ENCODE peak calls at places on chromosomes 7 and 10, in ten cellular contexts. One of them, this sample, is unnamed. For H3K36me3, the result is how much of the 10 kb centered on the place peaks cover.

GRCh38 chr7:12490105-12490688 is 80.3 kb upstream of the SCIN start:
- DNase-seq in heart right ventricle: no peak
- DNase-seq in astrocyte: peak
- DNase-seq in GM23338: peak
- DNase-seq in osteoblast: no peak
- DNase-seq in transverse colon: no peak
- DNase-seq in ovary: no peak
- DNase-seq in body of pancreas: no peak
- DNase-seq in adrenal gland: no peak
- DNase-seq in endodermal cell: no peak
- DNase-seq in this sample: peak

GRCh38 chr10:123967626-123968243 is 76.1 kb upstream of the CPXM2 start:
- DNase-seq in heart right ventricle: peak
- DNase-seq in astrocyte: peak
- DNase-seq in GM23338: peak
- DNase-seq in osteoblast: peak
- DNase-seq in transverse colon: peak
- DNase-seq in ovary: peak
- DNase-seq in body of pancreas: peak
- DNase-seq in adrenal gland: peak
- DNase-seq in endodermal cell: peak
- DNase-seq in this sample: peak

GRCh38 chr10:75717126-75717916 is 285.9 kb downstream of the LRMDA start:
- DNase-seq in heart right ventricle: no peak
- DNase-seq in astrocyte: no peak
- DNase-seq in GM23338: no peak
- DNase-seq in osteoblast: peak
- DNase-seq in transverse colon: no peak
- DNase-seq in ovary: no peak
- DNase-seq in body of pancreas: no peak
- DNase-seq in adrenal gland: no peak
- DNase-seq in endodermal cell: no peak
- DNase-seq in this sample: no peak

GRCh38 chr7:156074982-156075615 is 262.8 kb upstream of the SHH start:
- DNase-seq in heart right ventricle: no peak
- DNase-seq in astrocyte: no peak
- DNase-seq in GM23338: peak
- DNase-seq in osteoblast: no peak
- DNase-seq in transverse colon: no peak
- DNase-seq in ovary: no peak
- DNase-seq in body of pancreas: no peak
- DNase-seq in adrenal gland: no peak
- DNase-seq in endodermal cell: no peak
- DNase-seq in this sample: peak

GRCh38 chr10:128286413-128287097 is 160.3 kb upstream of the MKI67 start:
- DNase-seq in heart right ventricle: no peak
- DNase-seq in astrocyte: no peak
- DNase-seq in GM23338: peak
- DNase-seq in osteoblast: no peak
- DNase-seq in transverse colon: no peak
- DNase-seq in ovary: no peak
- DNase-seq in body of pancreas: no peak
- DNase-seq in adrenal gland: no peak
- DNase-seq in endodermal cell: peak
- DNase-seq in this sample: peak

GRCh38 chr10:96225119-96225518 is 46.2 kb downstream of the BLNK start:
- DNase-seq in heart right ventricle: no peak
- DNase-seq in astrocyte: no peak
- DNase-seq in GM23338: no peak
- DNase-seq in osteoblast: no peak
- DNase-seq in transverse colon: no peak
- DNase-seq in ovary: no peak
- DNase-seq in body of pancreas: peak
- DNase-seq in adrenal gland: no peak
- DNase-seq in endodermal cell: no peak
- DNase-seq in this sample: no peak

GRCh38 chr7:17434841-17435692 is 136.6 kb downstream of the AHR start:
- DNase-seq in heart right ventricle: no peak
- DNase-seq in astrocyte: no peak
- DNase-seq in GM23338: no peak
- DNase-seq in osteoblast: no peak
- DNase-seq in transverse colon: no peak
- DNase-seq in ovary: no peak
- DNase-seq in body of pancreas: no peak
- DNase-seq in adrenal gland: no peak
- DNase-seq in endodermal cell: no peak
- DNase-seq in this sample: no peak

GRCh38 chr10:46240684-46241565 is 45.9 kb upstream of the ANTXRL start:
- DNase-seq in heart right ventricle: no peak
- DNase-seq in astrocyte: no peak
- DNase-seq in GM23338: no peak
- DNase-seq in osteoblast: no peak
- DNase-seq in transverse colon: no peak
- DNase-seq in ovary: no peak
- DNase-seq in body of pancreas: no peak
- DNase-seq in adrenal gland: no peak
- DNase-seq in endodermal cell: no peak
- DNase-seq in this sample: no peak

GRCh38 chr10:91799580-91799975 is 1.4 kb downstream of the TNKS2 start:
- DNase-seq in heart right ventricle: no peak
- DNase-seq in astrocyte: peak
- DNase-seq in GM23338: no peak
- DNase-seq in osteoblast: no peak
- DNase-seq in transverse colon: no peak
- DNase-seq in ovary: no peak
- DNase-seq in body of pancreas: no peak
- DNase-seq in adrenal gland: no peak
- DNase-seq in endodermal cell: no peak
- DNase-seq in this sample: no peak
- H3K4me3 ChIP-seq in heart right ventricle: peak
- H3K4me3 ChIP-seq in astrocyte: peak
- H3K4me3 ChIP-seq in GM23338: peak
- H3K4me3 ChIP-seq in osteoblast: peak
- H3K4me3 ChIP-seq in transverse colon: peak
- H3K4me3 ChIP-seq in ovary: peak
- H3K4me3 ChIP-seq in body of pancreas: peak
- H3K4me3 ChIP-seq in adrenal gland: peak
- H3K4me3 ChIP-seq in endodermal cell: peak
- H3K4me3 ChIP-seq in this sample: peak

GRCh38 chr7:100691676-100692577 is 2.1 kb downstream of the GIGYF1 start:
- DNase-seq in heart right ventricle: peak
- DNase-seq in astrocyte: peak
- DNase-seq in GM23338: peak
- DNase-seq in osteoblast: peak
- DNase-seq in transverse colon: peak
- DNase-seq in ovary: peak
- DNase-seq in body of pancreas: peak
- DNase-seq in adrenal gland: peak
- DNase-seq in endodermal cell: peak
- DNase-seq in this sample: peak

GRCh38 chr7:100687261-100687660 is 6.8 kb downstream of the GIGYF1 start:
- DNase-seq in heart right ventricle: no peak
- DNase-seq in astrocyte: no peak
- DNase-seq in GM23338: no peak
- DNase-seq in osteoblast: peak
- DNase-seq in transverse colon: no peak
- DNase-seq in ovary: no peak
- DNase-seq in body of pancreas: no peak
- DNase-seq in adrenal gland: no peak
- DNase-seq in endodermal cell: no peak
- DNase-seq in this sample: peak

GRCh38 chr7:100688593-100688860 is 5.5 kb downstream of the GIGYF1 start:
- DNase-seq in heart right ventricle: no peak
- DNase-seq in astrocyte: no peak
- DNase-seq in GM23338: no peak
- DNase-seq in osteoblast: peak
- DNase-seq in transverse colon: no peak
- DNase-seq in ovary: no peak
- DNase-seq in body of pancreas: no peak
- DNase-seq in adrenal gland: no peak
- DNase-seq in endodermal cell: no peak
- DNase-seq in this sample: peak

GRCh38 chr7:100687740-100688592 is 6.1 kb downstream of the GIGYF1 start:
- DNase-seq in heart right ventricle: no peak
- DNase-seq in astrocyte: no peak
- DNase-seq in GM23338: no peak
- DNase-seq in osteoblast: peak
- DNase-seq in transverse colon: no peak
- DNase-seq in ovary: no peak
- DNase-seq in body of pancreas: no peak
- DNase-seq in adrenal gland: peak
- DNase-seq in endodermal cell: no peak
- DNase-seq in this sample: peak

DNA sequence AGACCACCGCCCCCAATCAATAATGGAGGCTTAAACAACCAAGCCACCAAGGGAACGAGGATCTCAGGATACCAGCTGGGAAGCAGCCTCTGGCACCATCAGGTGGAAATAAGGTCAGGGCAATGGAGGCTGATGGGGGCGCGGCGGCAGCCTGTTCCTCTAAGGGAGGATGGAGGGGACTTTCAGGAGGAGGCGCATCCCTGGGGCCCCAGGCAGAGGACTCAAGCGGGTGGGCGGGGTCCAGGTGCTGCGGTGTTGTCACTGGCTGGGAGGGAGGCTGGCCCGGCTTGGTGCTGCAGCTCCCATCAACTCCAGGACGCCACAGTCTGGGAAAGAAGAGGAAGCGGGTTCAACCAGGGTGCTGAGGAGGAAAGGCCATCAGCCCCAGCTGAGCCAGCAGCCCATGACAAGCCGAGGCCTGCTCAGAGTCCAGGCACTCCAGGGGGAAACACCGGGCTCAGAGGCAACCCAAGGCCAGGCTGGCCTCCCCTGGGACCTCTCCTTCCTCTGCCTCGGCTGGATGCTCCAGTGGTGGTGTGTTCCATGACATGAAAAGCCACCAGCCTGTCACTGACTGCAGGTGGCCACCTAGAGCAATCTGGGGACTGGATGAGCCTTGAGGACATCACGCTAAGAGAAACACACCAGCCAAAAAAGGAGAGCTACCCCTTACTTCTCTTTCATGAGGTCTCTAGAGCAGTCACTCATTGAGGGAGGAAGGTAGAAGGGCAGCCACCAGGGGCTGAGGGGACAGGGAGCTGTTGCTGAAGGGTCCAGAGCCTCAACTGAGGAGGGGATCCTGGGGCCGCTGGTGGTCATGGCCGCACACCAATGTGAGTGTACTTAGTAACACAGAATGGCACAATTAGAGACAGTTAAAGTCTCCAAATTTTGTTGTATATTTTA is 4.6 kb downstream of the GIGYF1 start:
- DNase-seq in heart right ventricle: no peak
- DNase-seq in astrocyte: no peak
- DNase-seq in GM23338: peak
- DNase-seq in osteoblast: peak
- DNase-seq in transverse colon: no peak
- DNase-seq in ovary: no peak
- DNase-seq in body of pancreas: no peak
- DNase-seq in adrenal gland: peak
- DNase-seq in endodermal cell: no peak
- DNase-seq in this sample: peak
- H3K36me3 ChIP-seq in heart right ventricle: under half
- H3K36me3 ChIP-seq in astrocyte: under half
- H3K36me3 ChIP-seq in GM23338: under half
- H3K36me3 ChIP-seq in osteoblast: under half
- H3K36me3 ChIP-seq in transverse colon: under half
- H3K36me3 ChIP-seq in ovary: under half
- H3K36me3 ChIP-seq in body of pancreas: under half
- H3K36me3 ChIP-seq in adrenal gland: under half
- H3K36me3 ChIP-seq in endodermal cell: under half
- H3K36me3 ChIP-seq in this sample: under half

GRCh38 chr7:150323682-150324365 is 479 bp upstream of the ACTR3C start:
- DNase-seq in heart right ventricle: no peak
- DNase-seq in astrocyte: no peak
- DNase-seq in GM23338: no peak
- DNase-seq in osteoblast: no peak
- DNase-seq in transverse colon: no peak
- DNase-seq in ovary: peak
- DNase-seq in body of pancreas: no peak
- DNase-seq in adrenal gland: no peak
- DNase-seq in endodermal cell: no peak
- DNase-seq in this sample: peak

GRCh38 chr7:150322833-150323681 is at the start of the genes ACTR3C and LRRC61:
- DNase-seq in heart right ventricle: peak
- DNase-seq in astrocyte: no peak
- DNase-seq in GM23338: peak
- DNase-seq in osteoblast: peak
- DNase-seq in transverse colon: peak
- DNase-seq in ovary: peak
- DNase-seq in body of pancreas: peak
- DNase-seq in adrenal gland: peak
- DNase-seq in endodermal cell: peak
- DNase-seq in this sample: peak

GRCh38 chr7:150324366-150324961 is 1.1 kb upstream of the ACTR3C start:
- DNase-seq in heart right ventricle: no peak
- DNase-seq in astrocyte: peak
- DNase-seq in GM23338: peak
- DNase-seq in osteoblast: peak
- DNase-seq in transverse colon: no peak
- DNase-seq in ovary: peak
- DNase-seq in body of pancreas: peak
- DNase-seq in adrenal gland: no peak
- DNase-seq in endodermal cell: no peak
- DNase-seq in this sample: peak

GRCh38 chr7:150322114-150322832 is 882 bp upstream of the LRRC61 start:
- DNase-seq in heart right ventricle: no peak
- DNase-seq in astrocyte: no peak
- DNase-seq in GM23338: no peak
- DNase-seq in osteoblast: no peak
- DNase-seq in transverse colon: no peak
- DNase-seq in ovary: no peak
- DNase-seq in body of pancreas: peak
- DNase-seq in adrenal gland: peak
- DNase-seq in endodermal cell: peak
- DNase-seq in this sample: no peak

DNA sequence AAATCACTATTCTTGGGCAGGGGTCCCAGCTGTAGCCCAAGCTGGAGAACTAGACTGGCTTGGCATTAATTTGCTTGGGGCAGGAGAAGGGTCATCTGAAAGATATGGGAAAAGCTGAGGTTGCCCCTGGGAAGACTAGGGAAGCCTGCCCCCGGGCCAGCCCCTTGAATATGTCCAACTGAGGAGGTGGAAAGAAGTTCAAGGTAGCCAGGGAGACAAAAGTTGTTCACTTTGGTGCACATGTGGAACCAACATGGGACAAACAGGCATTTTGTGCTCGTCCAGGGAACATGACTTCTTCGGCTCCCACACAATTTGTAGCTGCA is 1.4 kb upstream of the LRRC61 start:
- DNase-seq in heart right ventricle: no peak
- DNase-seq in astrocyte: no peak
- DNase-seq in GM23338: no peak
- DNase-seq in osteoblast: no peak
- DNase-seq in transverse colon: no peak
- DNase-seq in ovary: no peak
- DNase-seq in body of pancreas: no peak
- DNase-seq in adrenal gland: no peak
- DNase-seq in endodermal cell: no peak
- DNase-seq in this sample: no peak
- H3K4me3 ChIP-seq in heart right ventricle: no peak
- H3K4me3 ChIP-seq in astrocyte: no peak
- H3K4me3 ChIP-seq in GM23338: no peak
- H3K4me3 ChIP-seq in osteoblast: no peak
- H3K4me3 ChIP-seq in transverse colon: no peak
- H3K4me3 ChIP-seq in ovary: no peak
- H3K4me3 ChIP-seq in body of pancreas: no peak
- H3K4me3 ChIP-seq in adrenal gland: no peak
- H3K4me3 ChIP-seq in endodermal cell: no peak
- H3K4me3 ChIP-seq in this sample: no peak

GRCh38 chr10:11175823-11176243 is 158.2 kb downstream of the CELF2 start:
- DNase-seq in heart right ventricle: no peak
- DNase-seq in astrocyte: no peak
- DNase-seq in GM23338: no peak
- DNase-seq in osteoblast: no peak
- DNase-seq in transverse colon: peak
- DNase-seq in ovary: no peak
- DNase-seq in body of pancreas: no peak
- DNase-seq in adrenal gland: no peak
- DNase-seq in endodermal cell: no peak
- DNase-seq in this sample: no peak
- H3K36me3 ChIP-seq in heart right ventricle: under half
- H3K36me3 ChIP-seq in astrocyte: under half
- H3K36me3 ChIP-seq in GM23338: under half
- H3K36me3 ChIP-seq in osteoblast: under half
- H3K36me3 ChIP-seq in transverse colon: under half
- H3K36me3 ChIP-seq in ovary: under half
- H3K36me3 ChIP-seq in body of pancreas: under half
- H3K36me3 ChIP-seq in adrenal gland: under half
- H3K36me3 ChIP-seq in endodermal cell: under half
- H3K36me3 ChIP-seq in this sample: under half